ENCODE peak calls at places on chromosomes 2 and 18, in six cellular contexts. Z is HepG2, P is GM12878, F is K562, I is H1, O is GM12891. U is an unnamed sample.

GRCh38 chr2:239468491-239469017 is 67.7 kb upstream of the HDAC4 start:
- DNase-seq in Z (no peak), P (no peak), F (no peak), I (no peak), O (no peak), U (no peak)

GRCh38 chr2:12728221-12728777 is 11.6 kb downstream of the TRIB2 start:
- DNase-seq in Z (no peak), P (peak; percentile 93), F (no peak), I (no peak), O (peak; percentile 30), U (peak; percentile 29)

GRCh38 chr18:65749881-65750280 is 931 bp upstream of the CDH7 start:
- DNase-seq in Z (no peak), P (no peak), F (no peak), I (no peak), O (no peak), U (no peak)

GRCh38 chr2:200459101-200459500 is 50.8 kb downstream of the KCTD18 start:
- DNase-seq in Z (no peak), P (no peak), F (no peak), I (no peak), O (no peak), U (no peak)

GRCh38 chr2:101223814-101224231 is 28.9 kb upstream of the CNOT11 start:
- DNase-seq in Z (no peak), P (peak; percentile 97), F (no peak), I (no peak), O (peak; percentile 47), U (peak; percentile 23)

GRCh38 chr2:69720922-69721491 is 20.9 kb upstream of the ANXA4 start:
- DNase-seq in Z (no peak), P (no peak), F (no peak), I (no peak), O (no peak), U (no peak)

GRCh38 chr18:49520661-49521145 is 33.7 kb upstream of the C18orf32 start:
- DNase-seq in Z (no peak), P (no peak), F (no peak), I (no peak), O (no peak), U (no peak)

GRCh38 chr2:31286230-31286629 is 52.3 kb downstream of the EHD3 start:
- DNase-seq in Z (no peak), P (no peak), F (no peak), I (no peak), O (no peak), U (no peak)

GRCh38 chr18:33128581-33128980 is 311.9 kb downstream of the CCDC178 start:
- DNase-seq in Z (no peak), P (no peak), F (no peak), I (no peak), O (no peak), U (no peak)

GRCh38 chr2:105919826-105920225 is 175.1 kb downstream of the NCK2 start:
- DNase-seq in Z (peak; percentile 35), P (no peak), F (peak; percentile 65), I (peak; percentile 84), O (no peak), U (no peak)

GRCh38 chr18:45386256-45386655 is 229.0 kb upstream of the SLC14A2 start:
- DNase-seq in Z (peak; percentile 27), P (no peak), F (peak; percentile 7), I (peak; percentile 69), O (no peak), U (no peak)

GRCh38 chr2:239720411-239721365 is 304.5 kb downstream of the NDUFA10 start:
- DNase-seq in Z (no peak), P (no peak), F (no peak), I (peak; percentile 37), O (no peak), U (no peak)

GRCh38 chr2:222548997-222549396 is 106.9 kb downstream of the FARSB start:
- DNase-seq in Z (no peak), P (no peak), F (no peak), I (no peak), O (no peak), U (no peak)

GRCh38 chr2:457287-457686 is 169.4 kb upstream of the ALKAL2 start:
- DNase-seq in Z (no peak), P (no peak), F (no peak), I (no peak), O (no peak), U (no peak)

GRCh38 chr18:35117951-35118411 is 76.8 kb downstream of the MAPRE2 start:
- DNase-seq in Z (no peak), P (no peak), F (no peak), I (no peak), O (no peak), U (no peak)

GRCh38 chr18:76256897-76257500 is 238.0 kb downstream of the ZNF516 start:
- DNase-seq in Z (peak; percentile 22), P (no peak), F (no peak), I (no peak), O (no peak), U (no peak)

GRCh38 chr2:64090264-64090663 is 54.0 kb downstream of the PELI1 start:
- DNase-seq in Z (no peak), P (no peak), F (no peak), I (no peak), O (no peak), U (no peak)

GRCh38 chr2:212392048-212392447 is 146.6 kb downstream of the ERBB4 start:
- DNase-seq in Z (no peak), P (no peak), F (no peak), I (no peak), O (no peak), U (no peak)

GRCh38 chr2:142545036-142545435 is 332.4 kb upstream of the KYNU start:
- DNase-seq in Z (no peak), P (no peak), F (no peak), I (no peak), O (no peak), U (no peak)

GRCh38 chr18:36680042-36680441 is 148.8 kb downstream of the TPGS2 start:
- DNase-seq in Z (no peak), P (no peak), F (no peak), I (no peak), O (no peak), U (no peak)

GRCh38 chr2:28480403-28481049 is 15.3 kb upstream of the PLB1 start:
- DNase-seq in Z (no peak), P (no peak), F (no peak), I (no peak), O (no peak), U (no peak)

GRCh38 chr2:189048189-189048588 is 74.0 kb downstream of the COL3A1 start:
- DNase-seq in Z (no peak), P (no peak), F (no peak), I (no peak), O (no peak), U (no peak)

GRCh38 chr2:113827426-113827825 is 62.5 kb upstream of the ACTR3 start:
- DNase-seq in Z (no peak), P (no peak), F (no peak), I (no peak), O (no peak), U (no peak)
- TF ChIP-seq POLR2A in Z (no peak), P (no peak), F (no peak), I (no peak), O (no peak), U (no peak)

GRCh38 chr18:7815797-7816196 is 248.7 kb downstream of the PTPRM start:
- DNase-seq in Z (no peak), P (no peak), F (no peak), I (no peak), O (no peak), U (no peak)
- TF ChIP-seq TAF1 in Z (no peak), P (no peak), F (no peak), I (no peak), O (no peak), U (no peak)

GRCh38 chr2:159516241-159516758 is 100.0 kb downstream of the BAZ2B start:
- DNase-seq in Z (peak; percentile 35), P (peak; percentile 45), F (no peak), I (no peak), O (peak; percentile 11), U (no peak)
- TF ChIP-seq POLR2A in Z (no peak), P (peak; percentile 40), F (no peak), I (no peak), O (peak; percentile 58), U (no peak)

GRCh38 chr2:175203621-175204496 is 22.3 kb upstream of the ATP5MC3 start:
- DNase-seq in Z (peak; percentile 50), P (no peak), F (no peak), I (peak; percentile 67), O (no peak), U (no peak)
- TF ChIP-seq TAF1 in Z (no peak), P (no peak), F (no peak), I (no peak), O (no peak), U (no peak)

GRCh38 chr2:197184959-197185586 is 125.5 kb downstream of the ANKRD44 start:
- DNase-seq in Z (no peak), P (no peak), F (no peak), I (no peak), O (no peak), U (no peak)
- TF ChIP-seq POLR2A in Z (no peak), P (no peak), F (no peak), I (no peak), O (no peak), U (no peak)

GRCh38 chr2:156864753-156865152 is 392.8 kb upstream of the GALNT5 start:
- DNase-seq in Z (no peak), P (no peak), F (no peak), I (no peak), O (no peak), U (no peak)
- TF ChIP-seq TAF1 in Z (no peak), P (no peak), F (no peak), I (no peak), O (no peak), U (no peak)

GRCh38 chr2:27377618-27378095 is 2.9 kb downstream of the ZNF513 start:
- DNase-seq in Z (no peak), P (no peak), F (no peak), I (peak; percentile 48), O (no peak), U (no peak)
- TF ChIP-seq POLR2A in Z (no peak), P (peak; percentile 15), F (peak; percentile 34), I (no peak), O (peak; percentile 5), U (peak; percentile 62)

GRCh38 chr2:237407734-237408133 is 6.2 kb downstream of the COL6A3 start:
- DNase-seq in Z (no peak), P (no peak), F (no peak), I (no peak), O (no peak), U (no peak)
- TF ChIP-seq TAF1 in Z (no peak), P (no peak), F (no peak), I (no peak), O (no peak), U (no peak)

DNA sequence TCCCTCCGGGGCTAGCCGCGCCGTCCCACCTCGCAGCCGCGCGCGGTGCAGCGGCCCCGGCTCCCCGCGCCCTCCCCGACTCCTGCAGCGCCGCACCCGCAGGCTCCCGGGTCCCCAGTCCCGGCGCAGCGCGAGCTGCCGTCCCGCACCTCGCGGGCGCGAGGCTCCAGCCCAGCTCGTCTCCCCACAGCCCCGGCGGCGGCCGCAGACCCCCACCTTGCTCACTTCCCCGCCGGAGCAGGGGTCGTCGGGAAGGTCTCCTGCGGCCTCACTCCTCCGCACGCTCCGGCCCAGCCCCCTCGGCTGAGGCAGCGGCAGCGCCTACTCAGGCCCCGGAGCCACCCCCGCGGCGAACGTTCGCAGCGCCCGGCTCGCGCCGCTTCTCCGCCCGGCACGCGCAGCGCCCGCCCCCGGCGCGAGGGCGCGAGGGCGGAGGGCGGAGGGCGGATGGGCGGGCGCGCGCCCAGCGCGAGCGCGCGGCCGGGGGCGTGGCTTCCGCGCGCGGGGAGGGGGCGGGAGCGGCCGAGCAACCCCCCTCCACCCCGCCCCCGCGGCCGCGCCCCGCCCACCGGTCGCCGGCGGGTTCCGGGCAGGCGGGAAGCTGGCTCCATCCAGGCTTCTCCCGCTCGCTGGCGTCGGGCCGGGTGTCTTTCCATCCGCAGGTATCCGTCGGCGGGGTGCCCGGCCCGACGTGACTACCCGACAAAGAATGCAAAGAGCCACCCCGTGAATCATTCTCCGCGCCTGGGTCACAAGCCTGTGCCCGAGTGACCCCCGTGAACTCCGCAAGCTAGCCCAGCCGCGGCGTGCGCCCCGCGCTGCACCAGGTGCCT is at the start of gene DTNB:
- DNase-seq in Z (peak; percentile 31), P (no peak), F (peak; percentile 96), I (peak; percentile 91), O (peak; percentile 76), U (peak; percentile 69)
- TF ChIP-seq POLR2A in Z (peak; percentile 58), P (peak; percentile 80), F (no peak), I (no peak), O (no peak), U (peak; percentile 44)